ENCODE peak calls at places on chromosomes 11 and 22, in five cellular contexts. G, M, Z, Y and F are unnamed samples.
A peak's percentile ranks its signal among the peaks of the same experiment; 100 is the strongest.

GRCh38 chr22:42959472-42960145 is 55.3 kb downstream of the PACSIN2 start:
- DNase-seq in M (peak; percentile 75), Y (peak; percentile 79), G (peak; percentile 63), Z (peak; percentile 43), F (peak; percentile 84)

GRCh38 chr22:23179381-23180294 is 671 bp upstream of the BCR start:
- DNase-seq in G (no peak), M (peak; percentile 44), Z (no peak), Y (no peak), F (no peak)

GRCh38 chr11:48172818-48173609 is 43.6 kb upstream of the OR4B1 start:
- DNase-seq in Z (peak; percentile 69), M (peak; percentile 59), G (peak; percentile 84), Y (peak; percentile 54), F (no peak)

GRCh38 chr22:31630331-31631329 is 31.4 kb downstream of the PISD start:
- DNase-seq in Y (peak; percentile 44), M (no peak), Z (peak; percentile 51), G (peak; percentile 76), F (no peak)

GRCh38 chr22:28985581-28986290 is 75.9 kb downstream of the C22orf31 start:
- DNase-seq in Y (no peak), M (no peak), G (no peak), Z (no peak), F (no peak)

GRCh38 chr22:29308148-29308790 is 1.8 kb downstream of the GAS2L1 start:
- DNase-seq in Z (no peak), Y (no peak), G (no peak), M (no peak), F (no peak)

GRCh38 chr22:50706481-50707125 is 31.4 kb upstream of the ACR start:
- DNase-seq in M (no peak), Y (no peak), Z (no peak), G (no peak), F (no peak)

GRCh38 chr11:41050791-41051190 is 408.7 kb downstream of the LRRC4C start:
- DNase-seq in M (no peak), Z (no peak), Y (no peak), G (no peak), F (no peak)

GRCh38 chr11:59426361-59427067 is at the start of gene OR5A2:
- DNase-seq in Z (no peak), M (no peak), G (no peak), Y (no peak), F (peak; percentile 13)

GRCh38 chr11:114705280-114706024 is 27.1 kb downstream of the NXPE2 start:
- DNase-seq in M (no peak), Y (no peak), G (no peak), Z (no peak), F (peak; percentile 10)

GRCh38 chr11:61531033-61531432 is 22.5 kb downstream of the LRRC10B start:
- DNase-seq in G (no peak), Y (no peak), M (no peak), Z (no peak), F (no peak)

GRCh38 chr11:116420770-116421528 is 351.8 kb downstream of the BUD13 start:
- DNase-seq in M (no peak), Z (no peak), Y (peak; percentile 16), G (no peak), F (no peak)

GRCh38 chr11:57427692-57428082 is 766 bp upstream of the SLC43A3 start:
- DNase-seq in Y (no peak), Z (peak; percentile 91), M (no peak), G (no peak), F (no peak)

GRCh38 chr11:110130642-110131238 is 37.5 kb downstream of the ZC3H12C start:
- DNase-seq in G (peak; percentile 50), Y (no peak), Z (no peak), M (no peak), F (no peak)

GRCh38 chr11:6655020-6655789 is 404 bp downstream of the DCHS1 start:
- DNase-seq in G (no peak), Z (peak; percentile 15), M (no peak), Y (no peak), F (no peak)

GRCh38 chr11:931385-931784 is 5.7 kb downstream of the AP2A2 start:
- DNase-seq in Y (no peak), G (no peak), M (no peak), Z (peak; percentile 58), F (no peak)

GRCh38 chr11:2687782-2688191 is 12.0 kb downstream of the KCNQ1OT1 start:
- DNase-seq in Y (no peak), G (no peak), Z (no peak), M (no peak), F (no peak)

GRCh38 chr11:66112640-66113098 is 42.6 kb downstream of the PACS1 start:
- DNase-seq in G (no peak), Y (peak; percentile 70), Z (peak; percentile 94), M (no peak), F (no peak)

GRCh38 chr11:4032097-4032496 is 62.5 kb upstream of the RRM1 start:
- DNase-seq in Y (no peak), G (no peak), M (no peak), Z (no peak), F (peak; percentile 35)

GRCh38 chr22:28799834-28800307 is 498 bp downstream of the XBP1 start:
- DNase-seq in G (peak; percentile 62), Z (peak; percentile 72), Y (no peak), M (peak; percentile 45), F (no peak)

GRCh38 chr22:38097557-38098409 is 12.7 kb downstream of the BAIAP2L2 start:
- DNase-seq in Z (no peak), Y (no peak), G (no peak), M (no peak), F (no peak)

GRCh38 chr11:86245369-86246292 is 1.1 kb downstream of the EED start:
- DNase-seq in Z (no peak), Y (no peak), G (no peak), M (no peak), F (no peak)

GRCh38 chr22:46907578-46908215 is 145.2 kb downstream of the TBC1D22A start:
- DNase-seq in Y (no peak), M (no peak), G (no peak), Z (no peak), F (no peak)

GRCh38 chr11:110081462-110082233 is 11.5 kb upstream of the ZC3H12C start:
- DNase-seq in G (no peak), Z (no peak), M (no peak), Y (no peak), F (no peak)

GRCh38 chr11:120137611-120138521 is at the start of gene TRIM29:
- DNase-seq in Y (no peak), G (no peak), M (no peak), Z (no peak), F (no peak)

GRCh38 chr22:46951326-46951725 is 188.9 kb downstream of the TBC1D22A start:
- DNase-seq in Y (no peak), G (no peak), M (no peak), Z (no peak), F (no peak)

GRCh38 chr11:69796063-69796462 is 20.9 kb upstream of the FGF4 start:
- DNase-seq in Y (no peak), M (no peak), G (no peak), Z (no peak), F (no peak)

GRCh38 chr11:14905104-14906033 is 13.3 kb upstream of the CYP2R1 start:
- DNase-seq in Z (peak; percentile 16), Y (peak; percentile 49), G (no peak), M (peak; percentile 71), F (no peak)

GRCh38 chr11:106840146-106840545 is 178.1 kb downstream of the GUCY1A2 start:
- DNase-seq in G (no peak), Z (no peak), M (no peak), Y (no peak), F (no peak)

GRCh38 chr11:105100206-105100605 is 39.4 kb downstream of the CARD18 start:
- DNase-seq in M (no peak), Z (no peak), G (no peak), Y (no peak), F (no peak)

GRCh38 chr22:40056163-40056958 is 61.6 kb downstream of the FAM83F start:
- DNase-seq in G (no peak), Z (no peak), M (no peak), Y (no peak), F (no peak)